ENCODE peak calls at places on chromosomes 5 and 9, in five cellular contexts. One of them, this sample, is unnamed.
A peak's percentile ranks its signal among the peaks of the same experiment; 100 is the strongest.

GRCh38 chr9:34454571-34455065 is 3.8 kb downstream of the FAM219A start:
- DNase-seq in fibroblast of lung: peak; percentile 40
- DNase-seq in cardiac muscle cell: peak; percentile 55
- DNase-seq in GM23248: peak; percentile 89
- DNase-seq in lower leg skin: peak; percentile 85
- DNase-seq in this sample: peak; percentile 47

GRCh38 chr9:102642651-102643050 is 352.5 kb upstream of the CYLC2 start:
- DNase-seq in fibroblast of lung: no peak
- DNase-seq in cardiac muscle cell: no peak
- DNase-seq in GM23248: no peak
- DNase-seq in lower leg skin: no peak
- DNase-seq in this sample: no peak

GRCh38 chr5:132013006-132013689 is 1.7 kb upstream of the ACSL6 start:
- DNase-seq in fibroblast of lung: no peak
- DNase-seq in cardiac muscle cell: no peak
- DNase-seq in GM23248: no peak
- DNase-seq in lower leg skin: peak; percentile 71
- DNase-seq in this sample: no peak

GRCh38 chr9:7534211-7534935 is 265.2 kb downstream of the DMAC1 start:
- DNase-seq in fibroblast of lung: no peak
- DNase-seq in cardiac muscle cell: peak; percentile 25
- DNase-seq in GM23248: peak; percentile 2
- DNase-seq in lower leg skin: no peak
- DNase-seq in this sample: no peak

GRCh38 chr5:91690921-91691320 is 307.8 kb upstream of the ARRDC3 start:
- DNase-seq in fibroblast of lung: peak; percentile 11
- DNase-seq in cardiac muscle cell: no peak
- DNase-seq in GM23248: no peak
- DNase-seq in lower leg skin: no peak
- DNase-seq in this sample: peak; percentile 4

GRCh38 chr5:107463731-107464130 is 207.0 kb downstream of the EFNA5 start:
- DNase-seq in fibroblast of lung: no peak
- DNase-seq in cardiac muscle cell: no peak
- DNase-seq in GM23248: no peak
- DNase-seq in lower leg skin: no peak
- DNase-seq in this sample: no peak

GRCh38 chr5:16600397-16600796 is 16.4 kb downstream of the RETREG1 start:
- DNase-seq in fibroblast of lung: peak; percentile 14
- DNase-seq in cardiac muscle cell: peak; percentile 53
- DNase-seq in GM23248: peak; percentile 14
- DNase-seq in lower leg skin: no peak
- DNase-seq in this sample: no peak

GRCh38 chr5:110463116-110463515 is 263.4 kb downstream of the TMEM232 start:
- DNase-seq in fibroblast of lung: peak; percentile 50
- DNase-seq in cardiac muscle cell: no peak
- DNase-seq in GM23248: peak; percentile 38
- DNase-seq in lower leg skin: no peak
- DNase-seq in this sample: peak; percentile 77

GRCh38 chr5:126138475-126139005 is 284.7 kb upstream of the GRAMD2B start:
- DNase-seq in fibroblast of lung: peak; percentile 74
- DNase-seq in cardiac muscle cell: peak; percentile 45
- DNase-seq in GM23248: peak; percentile 74
- DNase-seq in lower leg skin: no peak
- DNase-seq in this sample: peak; percentile 60

GRCh38 chr5:159947708-159948358 is 31.6 kb downstream of the ADRA1B start:
- DNase-seq in fibroblast of lung: peak; percentile 93
- DNase-seq in cardiac muscle cell: peak; percentile 45
- DNase-seq in GM23248: peak; percentile 70
- DNase-seq in lower leg skin: no peak
- DNase-seq in this sample: peak; percentile 85

GRCh38 chr5:17720070-17720469 is 85.8 kb downstream of the TAF11L14 start:
- DNase-seq in fibroblast of lung: no peak
- DNase-seq in cardiac muscle cell: no peak
- DNase-seq in GM23248: no peak
- DNase-seq in lower leg skin: no peak
- DNase-seq in this sample: no peak

GRCh38 chr9:4832786-4833579 is 40.2 kb downstream of the RCL1 start:
- DNase-seq in fibroblast of lung: peak; percentile 100
- DNase-seq in cardiac muscle cell: peak; percentile 92
- DNase-seq in GM23248: peak; percentile 97
- DNase-seq in lower leg skin: no peak
- DNase-seq in this sample: peak; percentile 81

GRCh38 chr5:91332267-91333044 is 50.7 kb downstream of the ARRDC3 start:
- DNase-seq in fibroblast of lung: peak; percentile 88
- DNase-seq in cardiac muscle cell: peak; percentile 68
- DNase-seq in GM23248: peak; percentile 22
- DNase-seq in lower leg skin: no peak
- DNase-seq in this sample: peak; percentile 17

GRCh38 chr9:27665121-27665520 is 91.8 kb upstream of the C9orf72 start:
- DNase-seq in fibroblast of lung: no peak
- DNase-seq in cardiac muscle cell: no peak
- DNase-seq in GM23248: no peak
- DNase-seq in lower leg skin: no peak
- DNase-seq in this sample: no peak

GRCh38 chr9:86902606-86903460 is 44.5 kb downstream of the GAS1 start:
- DNase-seq in fibroblast of lung: no peak
- DNase-seq in cardiac muscle cell: peak; percentile 39
- DNase-seq in GM23248: peak; percentile 18
- DNase-seq in lower leg skin: no peak
- DNase-seq in this sample: peak; percentile 55

GRCh38 chr5:179139936-179140235 is 79.7 kb downstream of the ZNF354C start:
- DNase-seq in fibroblast of lung: no peak
- DNase-seq in cardiac muscle cell: no peak
- DNase-seq in GM23248: no peak
- DNase-seq in lower leg skin: no peak
- DNase-seq in this sample: no peak

GRCh38 chr5:179137643-179138567 is 77.7 kb downstream of the ZNF354C start:
- DNase-seq in fibroblast of lung: no peak
- DNase-seq in cardiac muscle cell: no peak
- DNase-seq in GM23248: no peak
- DNase-seq in lower leg skin: no peak
- DNase-seq in this sample: no peak

GRCh38 chr5:179139111-179139935 is 79.2 kb downstream of the ZNF354C start:
- DNase-seq in fibroblast of lung: no peak
- DNase-seq in cardiac muscle cell: no peak
- DNase-seq in GM23248: no peak
- DNase-seq in lower leg skin: no peak
- DNase-seq in this sample: no peak

GRCh38 chr5:179137001-179137642 is 76.9 kb downstream of the ZNF354C start:
- DNase-seq in fibroblast of lung: no peak
- DNase-seq in cardiac muscle cell: no peak
- DNase-seq in GM23248: no peak
- DNase-seq in lower leg skin: no peak
- DNase-seq in this sample: no peak

GRCh38 chr5:179138568-179138925 is 78.4 kb downstream of the ZNF354C start:
- DNase-seq in fibroblast of lung: no peak
- DNase-seq in cardiac muscle cell: no peak
- DNase-seq in GM23248: no peak
- DNase-seq in lower leg skin: no peak
- DNase-seq in this sample: no peak
- H3K4me3 ChIP-seq in fibroblast of lung: no peak overlapping the region
- H3K4me3 ChIP-seq in cardiac muscle cell: no peak overlapping the region
- H3K4me3 ChIP-seq in GM23248: no peak overlapping the region
- H3K4me3 ChIP-seq in lower leg skin: no peak overlapping the region
- H3K4me3 ChIP-seq in this sample: no peak overlapping the region

DNA sequence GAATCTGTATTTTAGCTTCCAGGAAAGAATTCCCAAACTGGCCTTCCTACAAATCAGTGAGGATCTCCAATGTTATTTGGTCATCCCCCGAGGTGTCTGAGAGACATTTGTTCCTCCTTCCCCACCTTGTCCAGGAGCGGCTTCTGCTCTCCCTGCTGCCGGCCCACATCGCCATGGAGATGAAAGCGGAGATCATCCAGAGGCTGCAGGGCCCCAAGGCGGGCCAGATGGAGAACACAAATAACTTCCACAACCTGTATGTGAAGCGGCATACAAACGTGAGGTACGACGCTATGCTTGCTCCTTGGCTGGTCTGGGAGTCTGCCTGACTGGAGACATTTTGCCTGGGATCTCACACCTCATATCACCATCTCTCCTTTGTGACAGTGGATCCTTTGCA is 160.4 kb downstream of the CFAP90 start:
- DNase-seq in fibroblast of lung: no peak
- DNase-seq in cardiac muscle cell: no peak
- DNase-seq in GM23248: no peak
- DNase-seq in lower leg skin: no peak
- DNase-seq in this sample: no peak
- H3K4me3 ChIP-seq in fibroblast of lung: no peak overlapping the region
- H3K4me3 ChIP-seq in cardiac muscle cell: no peak overlapping the region
- H3K4me3 ChIP-seq in GM23248: no peak overlapping the region
- H3K4me3 ChIP-seq in lower leg skin: no peak overlapping the region
- H3K4me3 ChIP-seq in this sample: no peak overlapping the region

GRCh38 chr5:172007795-172008465 is 1.5 kb upstream of the FBXW11 start:
- DNase-seq in fibroblast of lung: peak; percentile 92
- DNase-seq in cardiac muscle cell: peak; percentile 88
- DNase-seq in GM23248: peak; percentile 70
- DNase-seq in lower leg skin: no peak
- DNase-seq in this sample: peak; percentile 32

GRCh38 chr5:172009536-172010270 is 3.3 kb upstream of the FBXW11 start:
- DNase-seq in fibroblast of lung: no peak
- DNase-seq in cardiac muscle cell: peak; percentile 45
- DNase-seq in GM23248: no peak
- DNase-seq in lower leg skin: no peak
- DNase-seq in this sample: no peak

GRCh38 chr5:172008689-172009141 is 2.3 kb upstream of the FBXW11 start:
- DNase-seq in fibroblast of lung: peak; percentile 75
- DNase-seq in cardiac muscle cell: peak; percentile 80
- DNase-seq in GM23248: peak; percentile 45
- DNase-seq in lower leg skin: no peak
- DNase-seq in this sample: peak; percentile 19

GRCh38 chr5:172007153-172007794 is 836 bp upstream of the FBXW11 start:
- DNase-seq in fibroblast of lung: no peak
- DNase-seq in cardiac muscle cell: peak; percentile 31
- DNase-seq in GM23248: peak; percentile 64
- DNase-seq in lower leg skin: no peak
- DNase-seq in this sample: peak; percentile 64

DNA sequence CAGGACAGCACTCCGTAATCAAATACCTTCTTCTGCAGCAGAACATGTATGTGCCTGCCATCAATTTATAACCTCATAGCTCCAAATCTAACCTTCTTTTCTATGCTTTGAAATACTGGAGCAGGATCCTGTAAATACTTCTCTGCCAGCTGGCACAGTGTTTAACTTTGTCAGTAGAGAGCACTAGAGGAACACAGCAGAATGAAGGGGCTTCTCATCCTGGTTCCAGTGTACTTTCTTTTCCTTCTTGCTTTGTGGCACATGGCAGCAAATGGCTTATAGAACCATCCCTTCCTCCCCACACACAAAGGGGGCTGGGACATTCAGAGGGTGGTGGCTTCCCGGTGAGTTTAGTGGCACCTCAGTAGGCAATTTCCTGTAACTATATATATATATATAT is 3.8 kb upstream of the FBXW11 start:
- DNase-seq in fibroblast of lung: peak; percentile 28
- DNase-seq in cardiac muscle cell: peak; percentile 79
- DNase-seq in GM23248: peak; percentile 19
- DNase-seq in lower leg skin: no peak
- DNase-seq in this sample: peak; percentile 10
- H3K4me3 ChIP-seq in fibroblast of lung: no peak overlapping the region
- H3K4me3 ChIP-seq in cardiac muscle cell: no peak overlapping the region
- H3K4me3 ChIP-seq in GM23248: no peak overlapping the region
- H3K4me3 ChIP-seq in lower leg skin: no peak overlapping the region
- H3K4me3 ChIP-seq in this sample: no peak overlapping the region

GRCh38 chr5:3597002-3597726 is 1.5 kb downstream of the IRX1 start:
- DNase-seq in fibroblast of lung: peak; percentile 48
- DNase-seq in cardiac muscle cell: no peak
- DNase-seq in GM23248: peak; percentile 70
- DNase-seq in lower leg skin: peak; percentile 85
- DNase-seq in this sample: no peak
- H3K4me3 ChIP-seq in fibroblast of lung: no peak overlapping the region
- H3K4me3 ChIP-seq in cardiac muscle cell: peak overlapping the region; percentile 65
- H3K4me3 ChIP-seq in GM23248: peak overlapping the region; percentile 84
- H3K4me3 ChIP-seq in lower leg skin: peak overlapping the region; percentile 62
- H3K4me3 ChIP-seq in this sample: peak overlapping the region; percentile 89

DNA sequence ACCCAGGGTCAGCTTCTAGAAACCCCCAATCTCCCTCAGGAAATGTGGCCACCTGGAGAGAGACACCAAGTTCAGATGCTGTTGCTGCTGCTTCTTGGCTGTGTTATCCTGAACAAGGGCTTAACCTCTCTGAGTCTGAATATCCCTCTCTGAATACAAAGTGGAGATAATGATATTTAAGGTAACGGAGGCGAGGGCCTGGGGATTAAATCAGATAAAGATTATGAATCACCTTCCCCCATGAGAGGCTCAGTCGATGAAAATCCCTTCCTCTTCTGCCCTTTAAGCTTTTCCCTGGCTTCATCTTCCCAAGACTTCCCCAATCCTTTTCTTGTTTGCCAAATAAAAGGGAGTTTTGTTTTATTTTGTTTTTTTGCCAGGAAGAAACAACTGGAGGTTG is 8.1 kb upstream of the CPLX2 start:
- DNase-seq in fibroblast of lung: no peak
- DNase-seq in cardiac muscle cell: no peak
- DNase-seq in GM23248: no peak
- DNase-seq in lower leg skin: no peak
- DNase-seq in this sample: no peak
- H3K4me3 ChIP-seq in fibroblast of lung: no peak overlapping the region
- H3K4me3 ChIP-seq in cardiac muscle cell: no peak overlapping the region
- H3K4me3 ChIP-seq in GM23248: no peak overlapping the region
- H3K4me3 ChIP-seq in lower leg skin: no peak overlapping the region
- H3K4me3 ChIP-seq in this sample: no peak overlapping the region

GRCh38 chr9:71352837-71353236 is 231.4 kb upstream of the TRPM3 start:
- DNase-seq in fibroblast of lung: no peak
- DNase-seq in cardiac muscle cell: no peak
- DNase-seq in GM23248: no peak
- DNase-seq in lower leg skin: no peak
- DNase-seq in this sample: no peak
- H3K4me3 ChIP-seq in fibroblast of lung: no peak overlapping the region
- H3K4me3 ChIP-seq in cardiac muscle cell: no peak overlapping the region
- H3K4me3 ChIP-seq in GM23248: no peak overlapping the region
- H3K4me3 ChIP-seq in lower leg skin: no peak overlapping the region
- H3K4me3 ChIP-seq in this sample: no peak overlapping the region

DNA sequence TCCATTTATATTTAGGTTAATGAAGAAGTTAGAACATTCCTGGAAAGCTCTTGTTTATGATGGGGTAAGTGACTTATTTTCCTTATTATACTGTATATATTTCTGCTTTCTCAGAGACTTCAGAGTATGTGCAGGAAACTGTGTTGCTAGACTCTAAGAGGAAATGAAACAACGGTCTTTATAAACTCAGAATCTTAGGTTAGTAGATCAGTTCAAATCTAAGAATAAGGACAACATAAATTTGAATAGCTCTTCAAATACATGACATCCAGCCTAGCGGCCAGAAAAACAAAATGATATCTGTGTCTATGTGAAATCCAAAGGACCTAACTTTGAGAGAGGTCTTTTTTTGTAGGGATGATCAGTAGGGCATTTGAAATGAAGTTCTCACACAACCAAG is 94.2 kb downstream of the PRKACG start:
- DNase-seq in fibroblast of lung: no peak
- DNase-seq in cardiac muscle cell: no peak
- DNase-seq in GM23248: no peak
- DNase-seq in lower leg skin: no peak
- DNase-seq in this sample: no peak
- H3K4me3 ChIP-seq in fibroblast of lung: no peak overlapping the region
- H3K4me3 ChIP-seq in cardiac muscle cell: no peak overlapping the region
- H3K4me3 ChIP-seq in GM23248: no peak overlapping the region
- H3K4me3 ChIP-seq in lower leg skin: no peak overlapping the region
- H3K4me3 ChIP-seq in this sample: no peak overlapping the region

GRCh38 chr5:141510850-141511718 is 22.2 kb downstream of the PCDHGC5 start:
- DNase-seq in fibroblast of lung: no peak
- DNase-seq in cardiac muscle cell: no peak
- DNase-seq in GM23248: no peak
- DNase-seq in lower leg skin: peak; percentile 79
- DNase-seq in this sample: no peak
- H3K4me3 ChIP-seq in fibroblast of lung: no peak overlapping the region
- H3K4me3 ChIP-seq in cardiac muscle cell: no peak overlapping the region
- H3K4me3 ChIP-seq in GM23248: no peak overlapping the region
- H3K4me3 ChIP-seq in lower leg skin: no peak overlapping the region
- H3K4me3 ChIP-seq in this sample: no peak overlapping the region